ENCODE peak calls at places on chromosomes 1 and 21, in four cellular contexts. E is foreskin fibroblast, F is AG09309, L is testis. N is an unnamed sample.

GRCh38 chr1:2067393-2067792 is 17.2 kb downstream of the PRKCZ start:
- DNase-seq in E (no peak), F (no peak), L (no peak), N (no peak)

GRCh38 chr1:33433509-33434362 is 2.8 kb upstream of the PHC2 start:
- DNase-seq in E (peak; percentile 100), F (peak; percentile 100), L (peak; percentile 34), N (peak; percentile 100)

GRCh38 chr1:60622486-60622885 is 459.9 kb upstream of the NFIA start:
- DNase-seq in E (no peak), F (no peak), L (peak; percentile 60), N (no peak)

GRCh38 chr1:27395441-27396195 is 3.2 kb downstream of the GPR3 start:
- DNase-seq in E (peak; percentile 60), F (no peak), L (peak; percentile 76), N (no peak)

GRCh38 chr1:87141556-87141955 is 187.1 kb upstream of the LMO4 start:
- DNase-seq in E (no peak), F (no peak), L (no peak), N (no peak)

GRCh38 chr1:174058639-174059038 is 36.5 kb upstream of the RC3H1 start:
- DNase-seq in E (peak; percentile 25), F (no peak), L (no peak), N (no peak)

GRCh38 chr1:16608838-16609560 is 4.4 kb downstream of the NBPF1 start:
- DNase-seq in E (no peak), F (no peak), L (no peak), N (no peak)

GRCh38 chr21:29812947-29813346 is 126.8 kb downstream of the GRIK1 start:
- DNase-seq in E (no peak), F (no peak), L (no peak), N (no peak)

GRCh38 chr1:223856386-223856785 is 10.6 kb upstream of the TP53BP2 start:
- DNase-seq in E (no peak), F (no peak), L (no peak), N (no peak)

GRCh38 chr1:8516793-8517556 is 199.1 kb downstream of the SLC45A1 start:
- DNase-seq in E (no peak), F (no peak), L (no peak), N (peak; percentile 62)

GRCh38 chr21:42799516-42799915 is 79.8 kb downstream of the WDR4 start:
- DNase-seq in E (no peak), F (no peak), L (no peak), N (no peak)

GRCh38 chr1:61864501-61864900 is 122.2 kb downstream of the PATJ start:
- DNase-seq in E (no peak), F (no peak), L (no peak), N (no peak)

GRCh38 chr1:210358511-210359148 is 29.9 kb downstream of the HHAT start:
- DNase-seq in E (no peak), F (no peak), L (no peak), N (no peak)

GRCh38 chr1:46532498-46533178 is 18.8 kb downstream of the KNCN start:
- DNase-seq in E (peak; percentile 59), F (no peak), L (peak; percentile 74), N (no peak)

GRCh38 chr1:184315254-184315653 is 71.6 kb upstream of the C1orf21 start:
- DNase-seq in E (peak; percentile 53), F (peak; percentile 49), L (no peak), N (peak; percentile 73)

GRCh38 chr1:57464756-57465155 is 40.9 kb upstream of the DAB1 start:
- DNase-seq in E (no peak), F (no peak), L (no peak), N (no peak)

GRCh38 chr21:14554948-14555347 is 8.8 kb upstream of the SAMSN1 start:
- DNase-seq in E (no peak), F (no peak), L (no peak), N (no peak)

GRCh38 chr1:111856411-111857135 is 100.9 kb downstream of the DDX20 start:
- DNase-seq in E (no peak), F (no peak), L (no peak), N (no peak)

GRCh38 chr1:54337928-54338327 is 68.3 kb downstream of the SSBP3 start:
- DNase-seq in E (no peak), F (no peak), L (no peak), N (no peak)

GRCh38 chr1:152970495-152970894 is at the start of gene SPRR4:
- DNase-seq in E (no peak), F (no peak), L (no peak), N (no peak)

GRCh38 chr1:233543338-233544255 is 70.3 kb upstream of the KCNK1 start:
- DNase-seq in E (peak; percentile 44), F (peak; percentile 70), L (peak; percentile 40), N (peak; percentile 81)

GRCh38 chr21:46361937-46362336 is 38.0 kb downstream of the PCNT start:
- DNase-seq in E (no peak), F (no peak), L (no peak), N (no peak)

GRCh38 chr1:202264300-202265075 is 70.9 kb downstream of the LGR6 start:
- DNase-seq in E (no peak), F (no peak), L (no peak), N (no peak)

DNA sequence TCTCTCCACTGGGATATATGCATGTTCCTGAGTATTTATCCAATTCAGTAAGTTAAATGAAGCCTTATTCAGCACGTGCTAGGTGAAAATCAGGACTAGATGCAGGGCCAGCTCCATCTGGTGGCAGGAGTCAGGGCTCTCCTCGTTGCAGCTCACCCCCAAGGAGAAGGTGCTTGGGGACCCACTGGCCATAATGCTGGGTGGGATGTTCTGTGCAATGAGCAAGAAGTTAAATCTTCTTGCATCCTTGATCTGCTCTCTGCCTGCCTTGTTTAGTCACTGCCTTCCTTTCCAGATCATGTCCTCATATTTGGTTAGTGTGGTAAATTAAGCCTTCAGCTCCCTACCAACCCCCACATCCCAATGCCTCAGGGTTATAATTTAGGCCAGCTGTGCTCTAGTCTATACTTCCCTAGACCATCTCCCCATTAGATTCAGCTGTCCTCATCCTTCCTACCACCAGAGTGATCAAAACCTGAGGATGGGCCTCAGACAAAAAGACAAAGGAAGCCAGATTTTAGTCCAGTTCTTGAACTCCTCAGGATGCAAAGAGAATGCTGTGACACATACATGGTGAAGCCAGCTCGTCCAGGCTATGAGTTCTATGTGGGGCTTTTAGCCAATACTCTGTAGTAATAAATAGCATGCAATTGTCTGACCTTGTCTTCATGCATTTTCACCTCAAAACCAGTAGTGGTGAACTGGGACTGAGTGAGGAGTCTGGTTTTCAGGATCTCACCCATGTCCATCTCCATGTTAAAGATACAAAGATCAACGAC is 55.9 kb downstream of the SEC16B start:
- DNase-seq in E (peak; percentile 49), F (no peak), L (peak; percentile 43), N (peak; percentile 4)
- TF ChIP-seq CTCF in E (peak; percentile 89), F (peak; percentile 80), L (peak; percentile 21), N (peak; percentile 75)

GRCh38 chr1:91224878-91225277 is 179.8 kb downstream of the HFM1 start:
- DNase-seq in E (no peak), F (no peak), L (no peak), N (no peak)
- H3K4me3 ChIP-seq in E (no peak overlapping the region), F (no peak overlapping the region), L (no peak overlapping the region), N (no peak overlapping the region)

GRCh38 chr1:109877320-109877771 is 33.3 kb upstream of the CSF1 start:
- DNase-seq in E (peak; percentile 89), F (peak; percentile 86), L (peak; percentile 76), N (peak; percentile 87)

GRCh38 chr1:109875874-109876273 is 34.8 kb upstream of the CSF1 start:
- DNase-seq in E (no peak), F (no peak), L (no peak), N (no peak)

GRCh38 chr1:109877776-109878175 is 32.9 kb upstream of the CSF1 start:
- DNase-seq in E (no peak), F (no peak), L (no peak), N (no peak)

GRCh38 chr1:109878531-109878930 is 32.1 kb upstream of the CSF1 start:
- DNase-seq in E (no peak), F (no peak), L (no peak), N (no peak)

GRCh38 chr1:109876617-109877319 is 33.9 kb upstream of the CSF1 start:
- DNase-seq in E (no peak), F (peak; percentile 58), L (no peak), N (no peak)
- TF ChIP-seq CTCF in E (no peak), F (no peak), L (no peak), N (no peak)

GRCh38 chr1:30677471-30677870 is 45.9 kb downstream of the MATN1 start:
- DNase-seq in E (no peak), F (no peak), L (no peak), N (no peak)

GRCh38 chr1:30678209-30678608 is 45.2 kb downstream of the MATN1 start:
- DNase-seq in E (no peak), F (no peak), L (no peak), N (no peak)

GRCh38 chr1:30673395-30673794 is 50.0 kb downstream of the MATN1 start:
- DNase-seq in E (no peak), F (no peak), L (no peak), N (no peak)

GRCh38 chr1:30675289-30675688 is 48.1 kb downstream of the MATN1 start:
- DNase-seq in E (no peak), F (no peak), L (no peak), N (no peak)

DNA sequence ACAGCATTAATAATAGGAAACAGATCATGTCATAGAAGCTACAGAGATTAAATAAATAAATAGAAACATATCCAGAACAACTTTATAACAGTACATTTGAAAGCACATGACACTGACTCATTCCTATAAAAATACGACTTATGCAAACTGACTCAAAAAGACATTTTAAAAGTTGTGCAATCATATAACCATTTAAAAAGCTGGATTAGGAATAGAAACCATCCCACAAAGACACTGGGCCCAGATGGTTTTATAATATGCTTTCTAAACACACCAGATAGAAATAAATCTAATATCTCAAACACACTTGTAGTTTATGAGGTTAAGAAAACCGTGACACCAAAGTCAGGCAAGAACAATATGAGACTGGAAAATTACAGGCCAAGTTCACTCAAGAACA is 47.6 kb downstream of the MATN1 start:
- DNase-seq in E (peak; percentile 68), F (peak; percentile 91), L (no peak), N (peak; percentile 98)
- H3K4me3 ChIP-seq in E (no peak overlapping the region), F (no peak overlapping the region), L (no peak overlapping the region), N (no peak overlapping the region)

GRCh38 chr1:180917306-180918065 is 4.8 kb downstream of the KIAA1614 start:
- DNase-seq in E (peak; percentile 61), F (no peak), L (no peak), N (no peak)
- TF ChIP-seq CTCF in E (no peak), F (no peak), L (no peak), N (no peak)

DNA sequence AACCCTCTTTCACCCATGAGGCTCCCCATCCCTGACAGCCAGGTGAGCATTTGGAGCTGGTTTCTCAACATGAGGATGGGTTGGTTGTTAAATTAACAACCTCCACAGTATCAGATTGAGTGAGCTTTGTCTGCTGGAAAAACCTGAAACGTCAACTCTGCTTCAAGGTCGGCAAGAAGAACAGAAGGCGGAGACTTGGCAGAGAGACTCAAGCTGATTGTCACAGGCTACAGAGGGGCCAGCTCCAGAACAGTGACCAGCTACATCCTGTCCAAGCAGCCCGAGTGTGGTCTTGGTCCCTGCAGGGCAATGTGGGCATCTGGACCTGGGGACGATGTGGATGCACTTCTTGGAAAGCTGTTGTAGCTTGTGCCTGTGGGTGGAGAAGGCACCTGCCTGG is 36.6 kb upstream of the TMEM51 start:
- DNase-seq in E (no peak), F (no peak), L (peak; percentile 87), N (no peak)
- H3K4me3 ChIP-seq in E (no peak overlapping the region), F (no peak overlapping the region), L (no peak overlapping the region), N (no peak overlapping the region)

DNA sequence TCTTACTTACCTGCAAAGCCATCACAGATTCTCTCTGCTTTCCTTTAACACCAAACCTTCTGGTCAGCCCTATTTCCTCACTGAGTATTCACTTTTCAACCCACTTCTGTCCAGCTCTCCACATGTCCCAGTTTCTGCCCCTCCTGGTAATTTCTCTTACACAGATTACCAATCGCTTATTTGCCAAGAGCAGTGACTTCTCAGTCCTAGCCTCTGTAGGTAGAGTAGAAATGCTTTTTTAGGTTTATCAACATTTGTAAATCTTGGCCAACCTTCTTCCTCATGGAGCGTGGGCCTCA is 33.6 kb upstream of the LRRC8C start:
- DNase-seq in E (no peak), F (no peak), L (no peak), N (no peak)
- TF ChIP-seq CTCF in E (peak; percentile 2), F (no peak), L (no peak), N (no peak)

N was measured in BJ.